ENCODE peak calls at places on chromosomes 11 and 22, in four cellular contexts. One of them, this sample, is unnamed.

GRCh38 chr22:49930128-49930527 is 11.7 kb downstream of the CRELD2 start:
- DNase-seq in GM12891: no peak
- DNase-seq in GM12878: no peak
- DNase-seq in K562: no peak
- DNase-seq in this sample: no peak

GRCh38 chr11:69832561-69833413 is 13.6 kb upstream of the FGF3 start:
- DNase-seq in GM12891: no peak
- DNase-seq in GM12878: no peak
- DNase-seq in K562: no peak
- DNase-seq in this sample: no peak

GRCh38 chr11:40508307-40508706 is 951.1 kb downstream of the LRRC4C start:
- DNase-seq in GM12891: no peak
- DNase-seq in GM12878: no peak
- DNase-seq in K562: no peak
- DNase-seq in this sample: no peak

GRCh38 chr11:73034330-73034729 is 107.8 kb downstream of the FCHSD2 start:
- DNase-seq in GM12891: no peak
- DNase-seq in GM12878: no peak
- DNase-seq in K562: no peak
- DNase-seq in this sample: no peak

GRCh38 chr22:23398701-23399366 is 181.3 kb downstream of the IGLL1 start:
- DNase-seq in GM12891: no peak
- DNase-seq in GM12878: no peak
- DNase-seq in K562: no peak
- DNase-seq in this sample: no peak

GRCh38 chr11:57116654-57117053 is 65.1 kb upstream of the LRRC55 start:
- DNase-seq in GM12891: no peak
- DNase-seq in GM12878: no peak
- DNase-seq in K562: peak; percentile 65
- DNase-seq in this sample: no peak

GRCh38 chr11:111602865-111603632 is 800 bp downstream of the SIK2 start:
- DNase-seq in GM12891: no peak
- DNase-seq in GM12878: no peak
- DNase-seq in K562: peak; percentile 44
- DNase-seq in this sample: no peak

GRCh38 chr11:122843281-122844150 is 5.2 kb downstream of the CRTAM start:
- DNase-seq in GM12891: peak; percentile 19
- DNase-seq in GM12878: no peak
- DNase-seq in K562: no peak
- DNase-seq in this sample: no peak

GRCh38 chr22:20475115-20475436 is 20.5 kb downstream of the KLHL22 start:
- DNase-seq in GM12891: no peak
- DNase-seq in GM12878: no peak
- DNase-seq in K562: no peak
- DNase-seq in this sample: no peak

GRCh38 chr11:76005746-76006145 is 190.7 kb downstream of the UVRAG start:
- DNase-seq in GM12891: no peak
- DNase-seq in GM12878: no peak
- DNase-seq in K562: no peak
- DNase-seq in this sample: no peak

GRCh38 chr22:29344137-29344536 is 28.6 kb upstream of the RASL10A start:
- DNase-seq in GM12891: no peak
- DNase-seq in GM12878: no peak
- DNase-seq in K562: no peak
- DNase-seq in this sample: no peak

GRCh38 chr11:19087658-19088057 is 27.1 kb upstream of the MRGPRX2 start:
- DNase-seq in GM12891: no peak
- DNase-seq in GM12878: no peak
- DNase-seq in K562: no peak
- DNase-seq in this sample: no peak

GRCh38 chr11:117817213-117818035 is 7.1 kb downstream of the FXYD2 start:
- DNase-seq in GM12891: no peak
- DNase-seq in GM12878: peak; percentile 93
- DNase-seq in K562: peak; percentile 65
- DNase-seq in this sample: peak; percentile 65

GRCh38 chr22:50182176-50183081 is 3.3 kb upstream of the TRABD start:
- DNase-seq in GM12891: no peak
- DNase-seq in GM12878: no peak
- DNase-seq in K562: no peak
- DNase-seq in this sample: no peak

GRCh38 chr11:2781413-2782274 is 81.8 kb upstream of the KCNQ1OT1 start:
- DNase-seq in GM12891: no peak
- DNase-seq in GM12878: no peak
- DNase-seq in K562: peak; percentile 49
- DNase-seq in this sample: no peak

GRCh38 chr11:9179141-9179540 is 86.0 kb downstream of the DENND5A start:
- DNase-seq in GM12891: no peak
- DNase-seq in GM12878: no peak
- DNase-seq in K562: no peak
- DNase-seq in this sample: no peak

GRCh38 chr11:120342226-120342625 is 6.0 kb downstream of the ARHGEF12 start:
- DNase-seq in GM12891: no peak
- DNase-seq in GM12878: no peak
- DNase-seq in K562: no peak
- DNase-seq in this sample: no peak

GRCh38 chr11:120343429-120343828 is 7.2 kb downstream of the ARHGEF12 start:
- DNase-seq in GM12891: peak; percentile 33
- DNase-seq in GM12878: peak; percentile 67
- DNase-seq in K562: no peak
- DNase-seq in this sample: no peak

GRCh38 chr11:120342678-120343077 is 6.5 kb downstream of the ARHGEF12 start:
- DNase-seq in GM12891: no peak
- DNase-seq in GM12878: no peak
- DNase-seq in K562: no peak
- DNase-seq in this sample: no peak

GRCh38 chr11:120346233-120346632 is 10.0 kb downstream of the ARHGEF12 start:
- DNase-seq in GM12891: no peak
- DNase-seq in GM12878: no peak
- DNase-seq in K562: no peak
- DNase-seq in this sample: no peak

GRCh38 chr11:120344302-120345004 is 8.2 kb downstream of the ARHGEF12 start:
- DNase-seq in GM12891: peak; percentile 36
- DNase-seq in GM12878: peak; percentile 91
- DNase-seq in K562: peak; percentile 42
- DNase-seq in this sample: peak; percentile 89
- TF ChIP-seq SPI1 in GM12891: peak; percentile 94
- TF ChIP-seq SPI1 in GM12878: peak; percentile 92
- TF ChIP-seq SPI1 in K562: peak; percentile 97
- TF ChIP-seq SPI1 in this sample: peak; percentile 86

GRCh38 chr22:46052801-46053562 is 76.0 kb upstream of the WNT7B start:
- DNase-seq in GM12891: no peak
- DNase-seq in GM12878: no peak
- DNase-seq in K562: no peak
- DNase-seq in this sample: no peak
- TF ChIP-seq SPI1 in GM12891: no peak
- TF ChIP-seq SPI1 in GM12878: no peak
- TF ChIP-seq SPI1 in K562: no peak
- TF ChIP-seq SPI1 in this sample: no peak

GRCh38 chr11:102345923-102346322 is 1.1 kb upstream of the BIRC2 start:
- DNase-seq in GM12891: no peak
- DNase-seq in GM12878: no peak
- DNase-seq in K562: no peak
- DNase-seq in this sample: no peak

GRCh38 chr11:102346456-102346747 is 612 bp upstream of the BIRC2 start:
- DNase-seq in GM12891: no peak
- DNase-seq in GM12878: no peak
- DNase-seq in K562: no peak
- DNase-seq in this sample: no peak

GRCh38 chr11:102346748-102347525 is at the start of gene BIRC2:
- DNase-seq in GM12891: peak; percentile 65
- DNase-seq in GM12878: peak; percentile 67
- DNase-seq in K562: peak; percentile 85
- DNase-seq in this sample: peak; percentile 69

GRCh38 chr11:102343789-102344188 is 3.2 kb upstream of the BIRC2 start:
- DNase-seq in GM12891: no peak
- DNase-seq in GM12878: no peak
- DNase-seq in K562: no peak
- DNase-seq in this sample: no peak

DNA sequence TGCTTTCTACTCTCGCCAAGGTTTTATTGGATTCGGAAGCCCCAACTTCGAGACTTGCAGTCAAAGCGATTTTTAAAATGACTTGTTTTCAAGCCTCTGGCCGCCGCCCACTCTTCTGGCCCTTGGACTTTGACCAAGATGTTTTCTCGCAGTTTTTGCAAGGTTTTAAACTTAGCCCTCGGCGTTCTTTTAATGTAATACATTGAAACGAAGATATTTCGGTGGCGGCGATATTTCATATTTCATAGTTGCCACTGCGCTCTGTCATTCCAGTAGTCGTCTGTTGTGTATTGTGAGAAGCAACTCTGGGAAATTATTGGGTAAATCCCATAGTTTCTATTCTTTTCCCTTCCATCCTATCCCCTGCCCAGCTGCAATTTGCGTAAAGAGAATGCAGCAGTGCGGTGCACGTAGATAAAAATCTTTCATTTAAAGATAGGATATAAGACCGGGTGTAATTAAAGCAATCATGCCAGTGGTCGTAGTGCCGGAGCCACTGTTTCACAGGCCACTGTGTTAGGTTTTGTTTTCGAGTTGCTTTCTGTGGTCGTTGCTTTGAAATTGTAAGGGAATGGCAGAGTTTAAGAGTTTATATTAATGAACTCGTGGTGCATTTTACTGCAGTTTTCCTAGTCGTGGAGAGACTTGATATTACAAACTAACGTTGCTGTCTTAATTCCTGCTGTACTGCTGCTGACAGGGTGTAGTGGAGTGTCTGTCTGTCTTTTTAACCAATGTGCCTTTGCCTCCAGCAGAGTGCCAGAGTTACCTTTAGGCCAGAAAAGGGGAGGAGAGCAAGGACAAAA is 715 bp downstream of the BIRC2 start:
- DNase-seq in GM12891: no peak
- DNase-seq in GM12878: no peak
- DNase-seq in K562: peak; percentile 20
- DNase-seq in this sample: peak; percentile 41
- TF ChIP-seq SPI1 in GM12891: no peak
- TF ChIP-seq SPI1 in GM12878: no peak
- TF ChIP-seq SPI1 in K562: no peak
- TF ChIP-seq SPI1 in this sample: no peak

DNA sequence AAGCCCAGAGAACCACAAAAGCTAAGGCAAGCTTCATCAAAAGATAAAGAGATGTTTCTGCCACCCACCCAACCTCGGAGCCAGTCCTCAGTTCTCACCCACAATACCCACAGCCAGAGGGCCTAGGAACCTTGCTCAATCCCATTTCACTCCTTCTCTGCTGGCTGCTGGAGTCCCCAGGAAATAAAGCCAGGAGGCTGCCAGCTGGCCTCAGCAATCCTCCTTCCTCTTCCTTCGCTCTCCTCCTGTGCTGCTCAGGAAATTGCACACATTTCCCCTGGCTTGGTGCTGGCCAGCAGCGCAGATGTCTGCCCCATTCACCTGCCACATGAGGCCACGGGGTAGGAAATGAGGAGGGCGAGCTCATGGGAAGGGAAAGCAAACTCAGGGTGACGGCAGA is 91.8 kb upstream of the LDLRAD3 start:
- DNase-seq in GM12891: no peak
- DNase-seq in GM12878: no peak
- DNase-seq in K562: no peak
- DNase-seq in this sample: peak; percentile 27
- TF ChIP-seq SPI1 in GM12891: no peak
- TF ChIP-seq SPI1 in GM12878: no peak
- TF ChIP-seq SPI1 in K562: no peak
- TF ChIP-seq SPI1 in this sample: peak; percentile 62

GRCh38 chr22:33450756-33451155 is 392.6 kb upstream of the SYN3 start:
- DNase-seq in GM12891: no peak
- DNase-seq in GM12878: no peak
- DNase-seq in K562: no peak
- DNase-seq in this sample: no peak

GRCh38 chr22:33443688-33444087 is 385.5 kb upstream of the SYN3 start:
- DNase-seq in GM12891: no peak
- DNase-seq in GM12878: no peak
- DNase-seq in K562: no peak
- DNase-seq in this sample: no peak

GRCh38 chr22:33451851-33452469 is 393.8 kb upstream of the SYN3 start:
- DNase-seq in GM12891: no peak
- DNase-seq in GM12878: no peak
- DNase-seq in K562: no peak
- DNase-seq in this sample: no peak

DNA sequence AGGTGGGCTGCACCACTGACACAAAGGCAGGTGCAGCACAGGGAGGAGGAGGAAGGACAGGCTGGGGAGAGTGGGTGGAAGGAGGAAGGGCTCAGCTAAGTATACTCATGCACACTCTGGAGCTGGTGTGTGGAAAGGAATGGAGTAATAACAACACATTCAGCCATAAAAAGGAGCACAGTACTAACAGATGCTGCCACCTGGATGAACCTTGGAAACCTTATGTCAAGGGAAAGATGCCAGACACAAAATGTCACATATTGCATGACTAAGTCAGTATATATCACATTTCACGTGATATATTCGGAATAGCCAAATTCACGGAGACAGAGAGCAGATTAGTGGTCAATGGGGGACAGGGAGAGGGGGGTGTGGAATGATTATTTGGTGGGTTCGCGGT is 389.6 kb upstream of the SYN3 start:
- DNase-seq in GM12891: no peak
- DNase-seq in GM12878: no peak
- DNase-seq in K562: no peak
- DNase-seq in this sample: no peak
- TF ChIP-seq SPI1 in GM12891: no peak
- TF ChIP-seq SPI1 in GM12878: no peak
- TF ChIP-seq SPI1 in K562: no peak
- TF ChIP-seq SPI1 in this sample: no peak